ENCODE peak calls at places on chromosome 16, in five cellular contexts. W is activated CD8-positive, alpha-beta memory T cell treated with anti-CD3 and anti-CD28 coated beads for 4 hours; J is anterior cingulate cortex; O is ACHN; A is ELF-1. S is an unnamed sample.

GRCh38 chr16:55433535-55433934 is 45.5 kb upstream of the MMP2 start:
- DNase-seq in W (no peak), J (no peak), O (no peak), A (no peak), S (no peak)

GRCh38 chr16:56325956-56326355 is 99.4 kb downstream of the AMFR start:
- DNase-seq in W (no peak), J (no peak), O (no peak), A (no peak), S (no peak)

GRCh38 chr16:53704445-53704813 is 473 bp downstream of the FTO start:
- DNase-seq in W (no peak), J (no peak), O (no peak), A (no peak), S (no peak)

GRCh38 chr16:84313921-84314320 is 19.2 kb downstream of the WFDC1 start:
- DNase-seq in W (no peak), J (no peak), O (no peak), A (no peak), S (no peak)

GRCh38 chr16:65574311-65574966 is 452.6 kb upstream of the CDH11 start:
- DNase-seq in W (no peak), J (no peak), O (no peak), A (no peak), S (no peak)

GRCh38 chr16:66961065-66961744 is at the start of gene CES3:
- DNase-seq in W (no peak), J (peak; percentile 32), O (peak; percentile 90), A (peak; percentile 90), S (peak; percentile 50)

GRCh38 chr16:53892155-53892554 is 188.2 kb downstream of the FTO start:
- DNase-seq in W (no peak), J (no peak), O (peak; percentile 64), A (peak; percentile 46), S (peak; percentile 31)

GRCh38 chr16:3467182-3467581 is 23.7 kb downstream of the NAA60 start:
- DNase-seq in W (no peak), J (no peak), O (no peak), A (no peak), S (no peak)

GRCh38 chr16:74431516-74431915 is 10.2 kb upstream of the CLEC18B start:
- DNase-seq in W (no peak), J (no peak), O (no peak), A (no peak), S (no peak)

GRCh38 chr16:3179651-3180050 is 8.4 kb upstream of the OR1F1 start:
- DNase-seq in W (no peak), J (no peak), O (no peak), A (no peak), S (no peak)

GRCh38 chr16:71288570-71288889 is 672 bp downstream of the CMTR2 start:
- DNase-seq in W (no peak), J (no peak), O (peak; percentile 24), A (no peak), S (no peak)

GRCh38 chr16:354971-355441 is 2.5 kb upstream of the AXIN1 start:
- DNase-seq in W (no peak), J (no peak), O (no peak), A (no peak), S (no peak)

GRCh38 chr16:30619207-30619606 is 9.0 kb upstream of the ZNF689 start:
- DNase-seq in W (no peak), J (no peak), O (peak; percentile 48), A (no peak), S (no peak)

GRCh38 chr16:62077998-62078397 is 41.8 kb upstream of the CDH8 start:
- DNase-seq in W (no peak), J (no peak), O (peak; percentile 55), A (peak; percentile 31), S (no peak)

GRCh38 chr16:82993415-82993814 is 366.6 kb downstream of the CDH13 start:
- DNase-seq in W (no peak), J (no peak), O (no peak), A (no peak), S (no peak)

GRCh38 chr16:77219437-77219836 is 20.2 kb downstream of the SYCE1L start:
- DNase-seq in W (no peak), J (no peak), O (no peak), A (no peak), S (no peak)

GRCh38 chr16:1998360-1998835 is 8.6 kb downstream of the SYNGR3 start:
- DNase-seq in W (no peak), J (no peak), O (no peak), A (no peak), S (no peak)

GRCh38 chr16:75116081-75116910 is at the start of gene LDHD:
- DNase-seq in W (no peak), J (peak; percentile 85), O (peak; percentile 64), A (peak; percentile 84), S (peak; percentile 26)

GRCh38 chr16:23869052-23869451 is 33.3 kb downstream of the PRKCB start:
- DNase-seq in W (no peak), J (no peak), O (no peak), A (no peak), S (no peak)